ENCODE peak calls at places on chromosome 1, in ten cellular contexts. H is HCT116, X is astrocyte of the spinal cord, C is fibroblast of mammary gland, W is bronchial epithelial cell, T is glutamatergic neuron, G is progenitor cell of endocrine pancreas, P is epithelial cell of proximal tubule, D is D721Med, F is ovary. E is an unnamed sample.

GRCh38 chr1:2391034-2391384 is 345 bp downstream of the MORN1 start:
- DNase-seq in P (no peak), T (no peak), W (no peak), F (no peak), G (no peak), H (no peak), C (peak), D (no peak), X (peak), E (peak)

GRCh38 chr1:114232691-114233090 is 79.0 kb upstream of the SYT6 start:
- DNase-seq in F (no peak), D (no peak), P (no peak), T (no peak), C (no peak), H (no peak), W (no peak), X (no peak), G (no peak), E (no peak)

GRCh38 chr1:228174482-228175315 is 9.1 kb downstream of the IBA57 start:
- DNase-seq in G (no peak), H (peak), C (no peak), P (no peak), F (peak), X (no peak), W (no peak), D (no peak), T (peak), E (no peak)

GRCh38 chr1:29062157-29062942 is 61.4 kb downstream of the TMEM200B start:
- DNase-seq in F (no peak), X (no peak), W (no peak), C (no peak), P (no peak), D (no peak), T (no peak), G (no peak), H (no peak), E (no peak)

GRCh38 chr1:66239834-66240233 is 294.1 kb upstream of the SGIP1 start:
- DNase-seq in D (no peak), G (no peak), W (no peak), C (no peak), H (no peak), F (no peak), P (no peak), T (no peak), X (no peak), E (no peak)

GRCh38 chr1:113786055-113786454 is 26.2 kb downstream of the RSBN1 start:
- DNase-seq in W (no peak), D (no peak), X (no peak), F (no peak), P (no peak), T (no peak), G (no peak), H (no peak), C (peak), E (no peak)

GRCh38 chr1:28062806-28063205 is 25.6 kb downstream of the EYA3 start:
- DNase-seq in F (no peak), C (peak), H (no peak), X (peak), W (peak), G (no peak), D (no peak), P (no peak), T (no peak), E (no peak)

GRCh38 chr1:164723296-164723731 is 164.3 kb downstream of the PBX1 start:
- DNase-seq in F (no peak), G (no peak), C (no peak), P (no peak), D (no peak), W (no peak), T (no peak), X (no peak), H (no peak), E (no peak)

GRCh38 chr1:200257235-200257634 is 152.6 kb downstream of the ZNF281 start:
- DNase-seq in W (no peak), T (no peak), G (no peak), C (no peak), X (no peak), P (no peak), H (no peak), F (no peak), D (no peak), E (no peak)

GRCh38 chr1:183002797-183003594 is 20.2 kb upstream of the LAMC1 start:
- DNase-seq in D (no peak), W (peak), H (no peak), X (no peak), F (no peak), G (no peak), P (no peak), T (no peak), C (peak), E (no peak)

GRCh38 chr1:46466477-46467182 is 23.0 kb upstream of the DMBX1 start:
- DNase-seq in P (no peak), C (no peak), T (peak), X (no peak), G (no peak), W (no peak), H (no peak), D (no peak), F (no peak), E (peak)

GRCh38 chr1:168504064-168504837 is 39.5 kb downstream of the XCL2 start:
- DNase-seq in D (no peak), P (no peak), G (no peak), X (no peak), H (no peak), C (peak), F (no peak), T (no peak), W (peak), E (no peak)

GRCh38 chr1:112296908-112297307 is 99.1 kb upstream of the CTTNBP2NL start:
- DNase-seq in C (no peak), P (no peak), T (no peak), D (no peak), F (no peak), G (no peak), X (no peak), H (no peak), W (peak), E (no peak)

GRCh38 chr1:208115924-208116614 is 128.1 kb downstream of the PLXNA2 start:
- DNase-seq in T (no peak), X (no peak), D (no peak), P (no peak), W (no peak), C (no peak), H (no peak), F (no peak), G (no peak), E (no peak)

GRCh38 chr1:163174524-163175437 is 27.9 kb downstream of the RGS5 start:
- DNase-seq in D (peak), W (peak), C (peak), G (peak), T (peak), P (no peak), F (peak), H (peak), X (peak), E (peak)

GRCh38 chr1:196738730-196739129 is 35.9 kb upstream of the CFHR3 start:
- DNase-seq in G (no peak), H (no peak), T (no peak), F (no peak), W (no peak), D (no peak), X (no peak), C (no peak), P (no peak), E (no peak)

GRCh38 chr1:156383023-156383422 is 14.0 kb downstream of the RHBG start:
- DNase-seq in X (peak), G (peak), T (peak), W (peak), D (peak), F (no peak), C (peak), H (peak), P (no peak), E (peak)

GRCh38 chr1:179129702-179130473 is 48.0 kb downstream of the TOR3A start:
- DNase-seq in G (no peak), C (no peak), H (no peak), W (peak), T (no peak), D (no peak), F (no peak), P (no peak), X (peak), E (no peak)

GRCh38 chr1:230713915-230714764 is at the start of gene AGT:
- DNase-seq in P (peak), C (peak), H (no peak), W (no peak), G (no peak), F (peak), X (peak), D (no peak), T (peak), E (peak)

GRCh38 chr1:248926401-248927182 is 20.6 kb downstream of the PGBD2 start:
- DNase-seq in W (peak), C (peak), X (peak), D (no peak), P (no peak), H (no peak), G (no peak), F (no peak), T (no peak), E (no peak)

GRCh38 chr1:60132985-60133673 is 59.6 kb upstream of the C1orf87 start:
- DNase-seq in T (no peak), C (peak), W (peak), G (no peak), P (peak), F (no peak), D (no peak), X (peak), H (no peak), E (no peak)

GRCh38 chr1:89928506-89928905 is 66.4 kb upstream of the ZNF326 start:
- DNase-seq in D (no peak), X (no peak), P (no peak), H (no peak), C (no peak), T (no peak), G (no peak), F (no peak), W (no peak), E (no peak)

GRCh38 chr1:26858891-26859630 is 3.9 kb upstream of the SFN start:
- DNase-seq in F (no peak), C (no peak), W (peak), D (no peak), T (no peak), P (no peak), G (no peak), H (no peak), X (no peak), E (no peak)

GRCh38 chr1:232048481-232048880 is 421.9 kb downstream of the DISC1 start:
- DNase-seq in P (no peak), T (no peak), W (no peak), G (no peak), F (no peak), D (no peak), X (no peak), C (no peak), H (no peak), E (no peak)

GRCh38 chr1:153615406-153615805 is 719 bp downstream of the S100A14 start:
- DNase-seq in D (no peak), X (no peak), P (no peak), G (no peak), F (no peak), C (no peak), H (no peak), T (no peak), W (peak), E (no peak)

GRCh38 chr1:153616144-153616884 is at the start of gene S100A14:
- DNase-seq in W (peak), T (no peak), X (no peak), G (no peak), F (no peak), H (peak), P (no peak), D (no peak), C (no peak), E (peak)

GRCh38 chr1:153616885-153617428 is 832 bp upstream of the S100A14 start:
- DNase-seq in X (no peak), H (no peak), C (no peak), F (no peak), P (no peak), T (no peak), W (peak), D (no peak), G (no peak), E (no peak)

GRCh38 chr1:153619171-153619570 is 3.0 kb upstream of the S100A14 start:
- DNase-seq in T (no peak), W (no peak), C (no peak), X (no peak), F (no peak), G (no peak), H (no peak), D (no peak), P (no peak), E (no peak)

DNA sequence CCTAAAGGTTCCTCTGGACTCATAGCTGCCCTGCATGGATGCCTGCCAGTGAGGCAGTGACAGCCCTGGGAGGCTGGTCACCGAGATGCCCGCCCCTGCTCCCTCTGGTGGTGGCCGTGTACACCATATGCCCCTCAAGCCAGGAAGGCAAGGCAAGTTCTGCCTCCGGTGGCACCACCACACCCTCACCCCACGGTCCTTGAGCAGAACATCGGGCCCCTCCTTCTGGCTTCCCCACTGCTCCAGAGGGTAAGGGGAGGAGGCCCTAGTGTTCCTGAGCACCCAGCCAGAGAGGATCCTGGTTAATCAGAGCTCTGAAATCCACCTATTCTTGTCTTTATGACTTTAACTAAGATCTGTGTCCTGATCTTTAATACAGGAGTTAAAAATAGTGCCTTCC is 1.6 kb upstream of the S100A14 start:
- DNase-seq in G (peak), X (peak), D (no peak), P (no peak), T (peak), H (peak), W (no peak), F (peak), C (peak), E (peak)
- TF ChIP-seq CTCF in G (peak), X (peak), D (peak), P (peak), T (peak), H (no peak), W (no peak), F (peak), C (peak), E (peak)

GRCh38 chr1:202090994-202091393 is 31.7 kb upstream of the GPR37L1 start:
- DNase-seq in C (no peak), G (no peak), D (no peak), H (no peak), T (no peak), F (no peak), P (no peak), W (no peak), X (no peak), E (no peak)
- TF ChIP-seq CTCF in C (no peak), G (no peak), D (no peak), H (no peak), T (no peak), F (no peak), P (peak), W (no peak), X (peak), E (peak)

GRCh38 chr1:69700770-69701169 is 133.0 kb downstream of the LRRC7 start:
- DNase-seq in H (peak), T (no peak), C (peak), G (no peak), X (peak), W (peak), D (no peak), P (no peak), F (no peak), E (peak)
- TF ChIP-seq CTCF in H (peak), T (no peak), C (peak), G (peak), X (peak), W (peak), D (peak), P (peak), F (no peak), E (peak)

GRCh38 chr1:161738627-161739287 is 10.8 kb upstream of the DUSP12 start:
- DNase-seq in C (peak), T (no peak), F (no peak), D (no peak), P (no peak), X (peak), H (peak), G (no peak), W (peak), E (peak)
- TF ChIP-seq CTCF in C (peak), T (peak), F (no peak), D (peak), P (peak), X (peak), H (peak), G (peak), W (peak), E (peak)

E was measured in Calu3.